ENCODE peak calls at places on chromosomes 12 and 14, in seven cellular contexts. I, H, Y, V, N, W and T are unnamed samples.

GRCh38 chr12:71935594-71935993 is 3.1 kb upstream of the TPH2 start:
- DNase-seq in I (no peak), H (no peak), W (no peak), Y (no peak), N (no peak), V (no peak), T (no peak)

GRCh38 chr12:111248981-111249380 is 119.9 kb downstream of the PHETA1 start:
- DNase-seq in Y (no peak), V (no peak), W (no peak), I (no peak), H (no peak), N (no peak), T (no peak)

GRCh38 chr12:18275974-18276373 is 14.7 kb downstream of the PIK3C2G start:
- DNase-seq in N (no peak), W (no peak), V (no peak), Y (no peak), I (no peak), H (no peak), T (no peak)

GRCh38 chr12:53493610-53494391 is 5.5 kb downstream of the MAP3K12 start:
- DNase-seq in V (no peak), W (no peak), Y (no peak), N (no peak), H (no peak), I (no peak), T (no peak)

GRCh38 chr14:30573203-30573814 is 14.4 kb downstream of the G2E3 start:
- DNase-seq in V (no peak), W (no peak), Y (no peak), N (no peak), I (no peak), H (no peak), T (no peak)

GRCh38 chr14:61034416-61035100 is 53.5 kb downstream of the SLC38A6 start:
- DNase-seq in H (no peak), Y (no peak), I (no peak), W (no peak), N (no peak), V (no peak), T (no peak)

GRCh38 chr14:104183796-104184195 is 45.4 kb downstream of the KIF26A start:
- DNase-seq in Y (no peak), I (no peak), H (no peak), N (no peak), W (no peak), V (no peak), T (no peak)

GRCh38 chr12:98955284-98955683 is 310.2 kb downstream of the APAF1 start:
- DNase-seq in I (no peak), H (no peak), V (no peak), W (no peak), Y (peak; percentile 57), N (no peak), T (no peak)

GRCh38 chr12:113974006-113974405 is 7.9 kb upstream of the RBM19 start:
- DNase-seq in N (no peak), H (no peak), I (no peak), V (no peak), Y (no peak), W (no peak), T (no peak)

GRCh38 chr12:117158911-117159310 is 31.4 kb downstream of the FBXO21 start:
- DNase-seq in W (no peak), N (no peak), V (no peak), H (no peak), I (no peak), Y (no peak), T (no peak)

GRCh38 chr12:76782440-76782996 is 18.6 kb downstream of the ZDHHC17 start:
- DNase-seq in I (no peak), W (no peak), Y (no peak), N (no peak), H (no peak), V (no peak), T (no peak)

GRCh38 chr12:32482226-32482625 is 82.9 kb downstream of the FGD4 start:
- DNase-seq in I (no peak), V (no peak), W (no peak), Y (no peak), N (no peak), H (no peak), T (no peak)

GRCh38 chr12:59651230-59651920 is 55.5 kb downstream of the SLC16A7 start:
- DNase-seq in W (no peak), N (no peak), V (no peak), Y (no peak), I (no peak), H (no peak), T (no peak)

GRCh38 chr14:33810308-33810707 is 140.6 kb downstream of the EGLN3 start:
- DNase-seq in V (no peak), N (no peak), W (no peak), H (no peak), I (no peak), Y (no peak), T (no peak)

GRCh38 chr14:68896132-68896531 is 83.0 kb downstream of the ACTN1 start:
- DNase-seq in N (no peak), H (no peak), W (no peak), I (no peak), Y (no peak), V (no peak), T (no peak)

GRCh38 chr14:73276836-73277235 is 39.5 kb downstream of the PAPLN start:
- DNase-seq in V (no peak), N (no peak), Y (no peak), W (no peak), I (no peak), H (no peak), T (no peak)

GRCh38 chr12:116556964-116557706 is 2.0 kb upstream of the MAP1LC3B2 start:
- DNase-seq in I (no peak), Y (no peak), N (no peak), H (no peak), W (no peak), V (no peak), T (no peak)

GRCh38 chr14:41606249-41607118 is at the start of gene LRFN5:
- DNase-seq in I (no peak), H (peak; percentile 56), W (no peak), Y (peak; percentile 82), V (no peak), N (no peak), T (no peak)

GRCh38 chr12:49945394-49946080 is 5.0 kb upstream of the AQP2 start:
- DNase-seq in N (peak; percentile 85), Y (peak; percentile 97), I (peak; percentile 80), H (peak; percentile 88), V (no peak), W (no peak), T (peak; percentile 9)

GRCh38 chr14:95065411-95065810 is 91.9 kb downstream of the DICER1 start:
- DNase-seq in N (no peak), I (no peak), H (no peak), V (no peak), W (no peak), Y (no peak), T (no peak)

GRCh38 chr14:105148604-105149145 is 19.9 kb downstream of the JAG2 start:
- DNase-seq in H (no peak), V (no peak), W (no peak), Y (peak; percentile 44), I (no peak), N (no peak), T (no peak)

GRCh38 chr12:53380104-53380796 is at the start of gene SP1:
- DNase-seq in V (peak; percentile 91), I (peak; percentile 91), N (peak; percentile 100), W (peak; percentile 55), H (peak; percentile 93), Y (peak; percentile 98), T (no peak)

GRCh38 chr14:79378020-79378419 is 833.3 kb downstream of the DIO2 start:
- DNase-seq in I (no peak), V (no peak), H (no peak), N (no peak), W (no peak), Y (peak; percentile 47), T (no peak)

GRCh38 chr14:91354979-91355685 is 62.5 kb downstream of the CCDC88C start:
- DNase-seq in I (no peak), W (no peak), Y (peak; percentile 95), V (no peak), N (peak; percentile 71), H (no peak), T (no peak)
- TF ChIP-seq CTCF in I (no peak), W (peak; percentile 39), Y (peak; percentile 91), V (peak; percentile 41), N (peak; percentile 59), H (no peak), T (peak; percentile 16)

GRCh38 chr14:36524220-36524837 is 4.3 kb upstream of the NKX2-1 start:
- DNase-seq in N (no peak), Y (peak; percentile 84), I (no peak), V (no peak), H (no peak), W (no peak), T (no peak)
- H3K27me3 ChIP-seq in N (peaks cover 22% of the 10 kb centered on the region), Y (peaks cover 92% of the 10 kb centered on the region), I (no peaks in the 10 kb centered on the region), V (no peaks in the 10 kb centered on the region), H (peaks cover 8% of the 10 kb centered on the region), W (peaks cover 92% of the 10 kb centered on the region), T (peaks cover 55% of the 10 kb centered on the region)

DNA sequence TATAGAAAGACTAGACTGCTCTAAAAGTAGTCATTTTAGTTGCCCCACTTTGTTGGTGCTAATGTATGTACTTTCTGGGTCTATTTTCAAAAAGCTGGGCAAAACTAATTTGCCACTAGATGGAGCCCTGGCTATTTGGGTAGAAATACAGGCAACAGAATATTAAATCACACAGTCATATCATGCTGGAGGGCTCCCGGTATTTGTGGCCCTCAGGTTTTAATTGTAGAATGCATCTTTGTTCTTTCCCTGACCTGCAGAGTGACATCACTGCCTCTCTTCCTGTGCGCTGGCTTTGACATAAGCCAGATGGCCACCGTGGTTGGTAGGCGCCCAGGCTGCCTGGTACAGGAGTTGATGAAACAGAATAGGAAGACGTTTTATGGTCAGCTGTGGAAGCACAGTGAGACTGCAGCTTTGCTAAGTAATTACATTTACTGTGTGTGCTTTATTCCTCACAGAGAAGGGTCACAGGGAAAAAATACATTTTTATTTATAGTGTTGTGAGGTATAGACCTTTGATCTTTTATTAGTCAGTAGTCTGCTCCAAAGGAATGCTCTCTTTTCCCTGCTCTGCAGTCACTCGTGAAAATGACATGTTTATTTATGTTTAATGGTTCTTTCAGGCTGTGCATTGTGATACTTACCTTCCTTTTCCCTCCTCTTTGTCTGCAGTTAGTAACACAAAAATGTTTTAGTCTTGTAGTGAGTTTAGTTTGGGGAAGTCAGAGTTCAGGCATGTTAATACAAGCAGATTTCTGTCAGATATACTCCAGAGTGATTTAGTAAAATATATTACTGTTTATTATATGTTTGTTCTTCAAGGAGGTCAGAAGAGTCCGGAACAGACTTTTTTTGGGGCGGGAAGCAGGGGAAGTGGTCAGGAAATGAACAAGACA is 28.4 kb downstream of the MSRB3 start:
- DNase-seq in W (no peak), N (no peak), I (no peak), H (no peak), V (no peak), Y (no peak), T (no peak)
- TF ChIP-seq CTCF in W (peak; percentile 67), N (no peak), I (peak; percentile 49), H (peak; percentile 22), V (peak; percentile 53), Y (peak; percentile 68), T (peak; percentile 73)

DNA sequence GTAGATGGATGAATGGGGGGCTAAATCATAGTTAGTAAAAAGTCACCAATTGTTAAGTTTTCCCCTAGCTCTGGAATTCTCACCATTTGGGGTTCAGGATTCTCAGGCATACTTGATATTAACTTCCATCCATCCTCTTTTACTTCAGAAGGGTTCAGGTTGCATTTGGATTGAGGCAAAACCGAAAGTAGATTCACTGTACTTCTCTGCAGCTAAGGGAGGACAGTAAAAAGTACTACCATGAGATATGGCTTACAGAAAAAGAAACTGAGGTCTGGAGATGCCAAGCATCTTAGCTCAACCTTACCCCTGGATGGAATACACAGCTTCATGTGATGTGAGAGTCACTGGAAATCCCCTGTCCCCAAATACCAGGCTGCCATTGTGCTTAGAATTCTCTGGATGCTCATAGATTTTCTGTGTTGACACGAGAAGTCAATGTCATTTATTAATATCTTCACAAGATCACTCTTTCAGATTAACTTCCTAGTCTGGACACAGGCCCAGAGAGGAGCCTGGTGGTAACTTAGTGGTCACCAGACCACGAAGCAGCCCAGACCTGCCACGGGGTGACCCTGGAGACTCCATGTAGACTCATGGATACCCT is 87.1 kb downstream of the SSPN start:
- DNase-seq in V (no peak), Y (no peak), N (no peak), H (no peak), I (no peak), W (no peak), T (no peak)
- H3K27me3 ChIP-seq in V (no peaks in the 10 kb centered on the region), Y (no peaks in the 10 kb centered on the region), N (no peaks in the 10 kb centered on the region), H (no peaks in the 10 kb centered on the region), I (no peaks in the 10 kb centered on the region), W (no peaks in the 10 kb centered on the region), T (no peaks in the 10 kb centered on the region)